ENCODE peak calls at places on chromosome 10, in seven cellular contexts. One of them, this sample, is unnamed. For H3K4me1 and H3K36me3, the result is how much of the 10 kb centered on the place peaks cover.

GRCh38 chr10:588246-589165 is 101.0 kb downstream of the DIP2C start:
- DNase-seq in astrocyte: peak
- DNase-seq in neuronal stem cell: no peak
- DNase-seq in H1: no peak
- DNase-seq in CD4-positive, alpha-beta memory T cell: no peak
- DNase-seq in endothelial cell of umbilical vein: no peak
- DNase-seq in fibroblast of lung: peak
- DNase-seq in this sample: no peak

GRCh38 chr10:13698217-13698616 is 111.5 kb downstream of the PRPF18 start:
- DNase-seq in astrocyte: no peak
- DNase-seq in fibroblast of lung: no peak
- DNase-seq in endothelial cell of umbilical vein: no peak
- DNase-seq in neuronal stem cell: no peak
- DNase-seq in H1: no peak
- DNase-seq in CD4-positive, alpha-beta memory T cell: no peak
- DNase-seq in this sample: no peak

GRCh38 chr10:16644146-16644545 is 122.5 kb upstream of the C1QL3 start:
- DNase-seq in astrocyte: peak
- DNase-seq in neuronal stem cell: no peak
- DNase-seq in H1: no peak
- DNase-seq in fibroblast of lung: peak
- DNase-seq in endothelial cell of umbilical vein: peak
- DNase-seq in CD4-positive, alpha-beta memory T cell: no peak
- DNase-seq in this sample: no peak

GRCh38 chr10:11402392-11402791 is 209.1 kb downstream of the USP6NL start:
- DNase-seq in CD4-positive, alpha-beta memory T cell: no peak
- DNase-seq in astrocyte: no peak
- DNase-seq in endothelial cell of umbilical vein: no peak
- DNase-seq in neuronal stem cell: no peak
- DNase-seq in H1: no peak
- DNase-seq in fibroblast of lung: no peak
- DNase-seq in this sample: no peak

GRCh38 chr10:15037691-15038090 is 6.1 kb upstream of the OLAH start:
- DNase-seq in neuronal stem cell: no peak
- DNase-seq in H1: no peak
- DNase-seq in fibroblast of lung: no peak
- DNase-seq in CD4-positive, alpha-beta memory T cell: no peak
- DNase-seq in astrocyte: no peak
- DNase-seq in endothelial cell of umbilical vein: no peak
- DNase-seq in this sample: no peak

GRCh38 chr10:10094700-10095099 is 923.0 kb upstream of the CELF2 start:
- DNase-seq in H1: no peak
- DNase-seq in CD4-positive, alpha-beta memory T cell: no peak
- DNase-seq in astrocyte: no peak
- DNase-seq in neuronal stem cell: no peak
- DNase-seq in fibroblast of lung: no peak
- DNase-seq in endothelial cell of umbilical vein: no peak
- DNase-seq in this sample: no peak

GRCh38 chr10:128233422-128233821 is 107.2 kb upstream of the MKI67 start:
- DNase-seq in astrocyte: no peak
- DNase-seq in endothelial cell of umbilical vein: no peak
- DNase-seq in H1: no peak
- DNase-seq in fibroblast of lung: no peak
- DNase-seq in neuronal stem cell: no peak
- DNase-seq in CD4-positive, alpha-beta memory T cell: no peak
- DNase-seq in this sample: no peak

GRCh38 chr10:12358863-12359647 is 9.7 kb downstream of the CAMK1D start:
- DNase-seq in CD4-positive, alpha-beta memory T cell: peak
- DNase-seq in H1: no peak
- DNase-seq in fibroblast of lung: no peak
- DNase-seq in endothelial cell of umbilical vein: no peak
- DNase-seq in neuronal stem cell: no peak
- DNase-seq in astrocyte: no peak
- DNase-seq in this sample: no peak

GRCh38 chr10:80274396-80275134 is 14.9 kb downstream of the MAT1A start:
- DNase-seq in astrocyte: no peak
- DNase-seq in H1: no peak
- DNase-seq in endothelial cell of umbilical vein: no peak
- DNase-seq in fibroblast of lung: no peak
- DNase-seq in neuronal stem cell: no peak
- DNase-seq in CD4-positive, alpha-beta memory T cell: no peak
- DNase-seq in this sample: no peak

GRCh38 chr10:127563718-127564553 is 14.8 kb downstream of the NPS start:
- DNase-seq in CD4-positive, alpha-beta memory T cell: no peak
- DNase-seq in fibroblast of lung: no peak
- DNase-seq in H1: peak
- DNase-seq in neuronal stem cell: no peak
- DNase-seq in endothelial cell of umbilical vein: no peak
- DNase-seq in astrocyte: no peak
- DNase-seq in this sample: no peak

GRCh38 chr10:98910048-98910447 is 325.6 kb downstream of the HPSE2 start:
- DNase-seq in H1: no peak
- DNase-seq in endothelial cell of umbilical vein: no peak
- DNase-seq in neuronal stem cell: no peak
- DNase-seq in CD4-positive, alpha-beta memory T cell: no peak
- DNase-seq in astrocyte: no peak
- DNase-seq in fibroblast of lung: no peak
- DNase-seq in this sample: no peak

GRCh38 chr10:69375307-69376151 is 41.2 kb downstream of the TACR2 start:
- DNase-seq in endothelial cell of umbilical vein: no peak
- DNase-seq in CD4-positive, alpha-beta memory T cell: no peak
- DNase-seq in fibroblast of lung: peak
- DNase-seq in astrocyte: no peak
- DNase-seq in H1: peak
- DNase-seq in neuronal stem cell: peak
- DNase-seq in this sample: no peak

GRCh38 chr10:95456486-95456885 is 104.7 kb downstream of the SORBS1 start:
- DNase-seq in astrocyte: no peak
- DNase-seq in endothelial cell of umbilical vein: no peak
- DNase-seq in fibroblast of lung: no peak
- DNase-seq in neuronal stem cell: no peak
- DNase-seq in CD4-positive, alpha-beta memory T cell: no peak
- DNase-seq in H1: no peak
- DNase-seq in this sample: no peak

GRCh38 chr10:63675171-63675570 is 154.0 kb downstream of the REEP3 start:
- DNase-seq in H1: no peak
- DNase-seq in fibroblast of lung: peak
- DNase-seq in CD4-positive, alpha-beta memory T cell: no peak
- DNase-seq in neuronal stem cell: no peak
- DNase-seq in endothelial cell of umbilical vein: no peak
- DNase-seq in astrocyte: peak
- DNase-seq in this sample: no peak

GRCh38 chr10:49184642-49185111 is 3.5 kb downstream of the TMEM273 start:
- DNase-seq in CD4-positive, alpha-beta memory T cell: no peak
- DNase-seq in endothelial cell of umbilical vein: no peak
- DNase-seq in neuronal stem cell: no peak
- DNase-seq in fibroblast of lung: no peak
- DNase-seq in H1: peak
- DNase-seq in astrocyte: no peak
- DNase-seq in this sample: no peak

GRCh38 chr10:77756319-77757232 is 119.0 kb upstream of the KCNMA1 start:
- DNase-seq in astrocyte: peak
- DNase-seq in H1: peak
- DNase-seq in CD4-positive, alpha-beta memory T cell: no peak
- DNase-seq in fibroblast of lung: peak
- DNase-seq in endothelial cell of umbilical vein: peak
- DNase-seq in neuronal stem cell: peak
- DNase-seq in this sample: peak

GRCh38 chr10:102120987-102121738 is 995 bp upstream of the LDB1 start:
- DNase-seq in fibroblast of lung: peak
- DNase-seq in endothelial cell of umbilical vein: no peak
- DNase-seq in CD4-positive, alpha-beta memory T cell: no peak
- DNase-seq in astrocyte: peak
- DNase-seq in neuronal stem cell: peak
- DNase-seq in H1: peak
- DNase-seq in this sample: no peak

GRCh38 chr10:114353383-114353782 is 50.9 kb downstream of the AFAP1L2 start:
- DNase-seq in neuronal stem cell: no peak
- DNase-seq in fibroblast of lung: no peak
- DNase-seq in CD4-positive, alpha-beta memory T cell: no peak
- DNase-seq in endothelial cell of umbilical vein: no peak
- DNase-seq in H1: no peak
- DNase-seq in astrocyte: no peak
- DNase-seq in this sample: no peak

GRCh38 chr10:122650331-122650730 is 49.3 kb downstream of the C10orf120 start:
- DNase-seq in neuronal stem cell: no peak
- DNase-seq in CD4-positive, alpha-beta memory T cell: no peak
- DNase-seq in astrocyte: no peak
- DNase-seq in fibroblast of lung: no peak
- DNase-seq in H1: no peak
- DNase-seq in endothelial cell of umbilical vein: no peak
- DNase-seq in this sample: no peak

GRCh38 chr10:13615650-13616049 is 28.9 kb downstream of the PRPF18 start:
- DNase-seq in neuronal stem cell: no peak
- DNase-seq in CD4-positive, alpha-beta memory T cell: no peak
- DNase-seq in astrocyte: peak
- DNase-seq in fibroblast of lung: peak
- DNase-seq in endothelial cell of umbilical vein: no peak
- DNase-seq in H1: no peak
- DNase-seq in this sample: no peak

GRCh38 chr10:79111427-79111826 is 42.7 kb downstream of the ZMIZ1 start:
- DNase-seq in astrocyte: peak
- DNase-seq in neuronal stem cell: no peak
- DNase-seq in CD4-positive, alpha-beta memory T cell: no peak
- DNase-seq in endothelial cell of umbilical vein: no peak
- DNase-seq in fibroblast of lung: peak
- DNase-seq in H1: no peak
- DNase-seq in this sample: no peak

GRCh38 chr10:14612873-14613569 is 161.7 kb downstream of the FAM107B start:
- DNase-seq in endothelial cell of umbilical vein: no peak
- DNase-seq in CD4-positive, alpha-beta memory T cell: no peak
- DNase-seq in neuronal stem cell: no peak
- DNase-seq in astrocyte: no peak
- DNase-seq in H1: no peak
- DNase-seq in fibroblast of lung: no peak
- DNase-seq in this sample: no peak

GRCh38 chr10:33334170-33334838 is at the start of gene NRP1:
- DNase-seq in neuronal stem cell: peak
- DNase-seq in H1: peak
- DNase-seq in astrocyte: no peak
- DNase-seq in endothelial cell of umbilical vein: peak
- DNase-seq in fibroblast of lung: peak
- DNase-seq in CD4-positive, alpha-beta memory T cell: no peak
- DNase-seq in this sample: peak

GRCh38 chr10:117226813-117227451 is 14.0 kb upstream of the SLC18A2 start:
- DNase-seq in neuronal stem cell: no peak
- DNase-seq in fibroblast of lung: no peak
- DNase-seq in astrocyte: no peak
- DNase-seq in CD4-positive, alpha-beta memory T cell: no peak
- DNase-seq in H1: peak
- DNase-seq in endothelial cell of umbilical vein: peak
- DNase-seq in this sample: no peak
- H3K4me1 ChIP-seq in neuronal stem cell: under half
- H3K4me1 ChIP-seq in fibroblast of lung: under half
- H3K4me1 ChIP-seq in astrocyte: under half
- H3K4me1 ChIP-seq in CD4-positive, alpha-beta memory T cell: under half
- H3K4me1 ChIP-seq in H1: under half
- H3K4me1 ChIP-seq in endothelial cell of umbilical vein: under half
- H3K4me1 ChIP-seq in this sample: under half

DNA sequence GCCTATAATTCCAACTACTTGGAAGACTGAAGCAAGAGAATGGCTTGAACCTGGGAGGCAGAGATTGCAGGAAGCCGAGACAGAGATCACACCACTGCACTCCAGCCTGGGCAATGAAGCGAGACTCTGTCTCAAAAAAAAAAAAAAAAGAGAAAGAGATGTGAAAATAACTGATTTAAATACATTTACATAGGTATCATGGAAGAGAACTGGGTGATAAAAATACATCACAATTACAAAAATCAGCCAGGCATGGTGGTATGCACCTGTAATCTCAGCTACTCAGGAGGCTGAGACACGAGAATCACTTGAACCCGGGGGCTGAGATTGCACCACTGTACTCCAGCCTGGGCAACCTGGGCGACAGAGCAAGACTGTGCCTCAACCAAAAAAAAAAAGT is 19.8 kb downstream of the NANOS1 start:
- DNase-seq in fibroblast of lung: no peak
- DNase-seq in astrocyte: no peak
- DNase-seq in H1: no peak
- DNase-seq in neuronal stem cell: no peak
- DNase-seq in CD4-positive, alpha-beta memory T cell: no peak
- DNase-seq in endothelial cell of umbilical vein: no peak
- DNase-seq in this sample: no peak
- H3K36me3 ChIP-seq in fibroblast of lung: under half
- H3K36me3 ChIP-seq in astrocyte: half or more
- H3K36me3 ChIP-seq in H1: half or more
- H3K36me3 ChIP-seq in neuronal stem cell: half or more
- H3K36me3 ChIP-seq in CD4-positive, alpha-beta memory T cell: half or more
- H3K36me3 ChIP-seq in endothelial cell of umbilical vein: under half
- H3K36me3 ChIP-seq in this sample: half or more

GRCh38 chr10:7491949-7492659 is 81.3 kb upstream of the SFMBT2 start:
- DNase-seq in neuronal stem cell: no peak
- DNase-seq in H1: no peak
- DNase-seq in astrocyte: no peak
- DNase-seq in fibroblast of lung: no peak
- DNase-seq in endothelial cell of umbilical vein: no peak
- DNase-seq in CD4-positive, alpha-beta memory T cell: no peak
- DNase-seq in this sample: no peak

GRCh38 chr10:7494034-7494433 is 83.2 kb upstream of the SFMBT2 start:
- DNase-seq in fibroblast of lung: no peak
- DNase-seq in neuronal stem cell: no peak
- DNase-seq in astrocyte: no peak
- DNase-seq in CD4-positive, alpha-beta memory T cell: no peak
- DNase-seq in H1: no peak
- DNase-seq in endothelial cell of umbilical vein: no peak
- DNase-seq in this sample: no peak

GRCh38 chr10:7488418-7488829 is 77.6 kb upstream of the SFMBT2 start:
- DNase-seq in fibroblast of lung: peak
- DNase-seq in H1: no peak
- DNase-seq in astrocyte: no peak
- DNase-seq in endothelial cell of umbilical vein: no peak
- DNase-seq in CD4-positive, alpha-beta memory T cell: no peak
- DNase-seq in neuronal stem cell: no peak
- DNase-seq in this sample: peak

GRCh38 chr10:7492660-7493046 is 81.8 kb upstream of the SFMBT2 start:
- DNase-seq in endothelial cell of umbilical vein: no peak
- DNase-seq in astrocyte: no peak
- DNase-seq in fibroblast of lung: no peak
- DNase-seq in neuronal stem cell: no peak
- DNase-seq in CD4-positive, alpha-beta memory T cell: no peak
- DNase-seq in H1: no peak
- DNase-seq in this sample: no peak

GRCh38 chr10:7491230-7491629 is 80.4 kb upstream of the SFMBT2 start:
- DNase-seq in endothelial cell of umbilical vein: no peak
- DNase-seq in astrocyte: no peak
- DNase-seq in CD4-positive, alpha-beta memory T cell: no peak
- DNase-seq in fibroblast of lung: no peak
- DNase-seq in neuronal stem cell: no peak
- DNase-seq in H1: no peak
- DNase-seq in this sample: no peak
- H3K4me1 ChIP-seq in endothelial cell of umbilical vein: under half
- H3K4me1 ChIP-seq in astrocyte: under half
- H3K4me1 ChIP-seq in CD4-positive, alpha-beta memory T cell: under half
- H3K4me1 ChIP-seq in fibroblast of lung: under half
- H3K4me1 ChIP-seq in neuronal stem cell: under half
- H3K4me1 ChIP-seq in H1: under half
- H3K4me1 ChIP-seq in this sample: under half

DNA sequence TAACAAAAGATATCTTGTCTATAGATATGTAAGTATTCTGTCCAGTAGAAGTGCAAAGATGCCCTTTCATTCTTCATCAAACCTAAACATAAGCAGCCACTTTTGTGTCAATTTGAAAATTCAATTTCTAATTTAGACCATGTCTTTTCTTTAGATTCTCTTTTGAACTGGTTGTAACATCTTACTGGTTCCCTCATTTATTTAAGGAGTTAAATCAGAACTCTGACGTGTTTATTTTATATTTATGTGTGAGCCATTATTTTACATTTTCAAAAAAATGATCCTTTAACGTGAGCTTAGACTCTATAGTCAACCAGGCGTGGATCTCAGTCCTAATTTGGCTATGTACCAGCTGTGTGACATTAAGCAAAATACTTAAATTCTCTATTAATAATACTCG is 74.0 kb upstream of the PHYHIPL start:
- DNase-seq in CD4-positive, alpha-beta memory T cell: no peak
- DNase-seq in neuronal stem cell: no peak
- DNase-seq in astrocyte: no peak
- DNase-seq in H1: no peak
- DNase-seq in fibroblast of lung: no peak
- DNase-seq in endothelial cell of umbilical vein: no peak
- DNase-seq in this sample: no peak
- H3K36me3 ChIP-seq in CD4-positive, alpha-beta memory T cell: under half
- H3K36me3 ChIP-seq in neuronal stem cell: under half
- H3K36me3 ChIP-seq in astrocyte: under half
- H3K36me3 ChIP-seq in H1: under half
- H3K36me3 ChIP-seq in fibroblast of lung: under half
- H3K36me3 ChIP-seq in endothelial cell of umbilical vein: under half
- H3K36me3 ChIP-seq in this sample: under half

This sample was measured in HAP-1.